ENCODE peak calls at places on chromosomes 16 and 17, in seven cellular contexts. One of them, this sample, is unnamed.

GRCh38 chr17:5380491-5381135 is 38.8 kb downstream of the NUP88 start:
- DNase-seq in left ventricle myocardium inferior: no peak
- DNase-seq in A549: no peak
- DNase-seq in uterus: no peak
- DNase-seq in mucosa of descending colon: no peak
- DNase-seq in gastrocnemius medialis: no peak
- DNase-seq in progenitor cell of endocrine pancreas: no peak
- DNase-seq in this sample: no peak

GRCh38 chr17:6145946-6146345 is 75.8 kb downstream of the WSCD1 start:
- DNase-seq in uterus: no peak
- DNase-seq in left ventricle myocardium inferior: no peak
- DNase-seq in mucosa of descending colon: no peak
- DNase-seq in progenitor cell of endocrine pancreas: no peak
- DNase-seq in A549: no peak
- DNase-seq in gastrocnemius medialis: no peak
- DNase-seq in this sample: no peak

GRCh38 chr17:67212716-67213417 is 32.1 kb downstream of the HELZ start:
- DNase-seq in uterus: no peak
- DNase-seq in progenitor cell of endocrine pancreas: no peak
- DNase-seq in left ventricle myocardium inferior: no peak
- DNase-seq in A549: no peak
- DNase-seq in gastrocnemius medialis: no peak
- DNase-seq in mucosa of descending colon: no peak
- DNase-seq in this sample: no peak

GRCh38 chr16:67719778-67720144 is 645 bp upstream of the GFOD2 start:
- DNase-seq in left ventricle myocardium inferior: no peak
- DNase-seq in mucosa of descending colon: peak
- DNase-seq in uterus: no peak
- DNase-seq in gastrocnemius medialis: peak
- DNase-seq in progenitor cell of endocrine pancreas: no peak
- DNase-seq in A549: peak
- DNase-seq in this sample: no peak

GRCh38 chr16:15498427-15499175 is 64.2 kb downstream of the BMERB1 start:
- DNase-seq in mucosa of descending colon: no peak
- DNase-seq in progenitor cell of endocrine pancreas: no peak
- DNase-seq in uterus: no peak
- DNase-seq in A549: no peak
- DNase-seq in left ventricle myocardium inferior: no peak
- DNase-seq in gastrocnemius medialis: no peak
- DNase-seq in this sample: no peak

GRCh38 chr17:10025976-10026785 is 121.1 kb upstream of the RCVRN start:
- DNase-seq in gastrocnemius medialis: no peak
- DNase-seq in progenitor cell of endocrine pancreas: no peak
- DNase-seq in uterus: no peak
- DNase-seq in A549: no peak
- DNase-seq in mucosa of descending colon: no peak
- DNase-seq in left ventricle myocardium inferior: no peak
- DNase-seq in this sample: no peak

GRCh38 chr16:70728145-70728544 is 42.3 kb upstream of the MTSS2 start:
- DNase-seq in uterus: no peak
- DNase-seq in progenitor cell of endocrine pancreas: no peak
- DNase-seq in gastrocnemius medialis: no peak
- DNase-seq in mucosa of descending colon: no peak
- DNase-seq in A549: no peak
- DNase-seq in left ventricle myocardium inferior: no peak
- DNase-seq in this sample: no peak

GRCh38 chr17:34556384-34556783 is 23.0 kb upstream of the TMEM132E start:
- DNase-seq in mucosa of descending colon: no peak
- DNase-seq in A549: no peak
- DNase-seq in progenitor cell of endocrine pancreas: peak
- DNase-seq in left ventricle myocardium inferior: no peak
- DNase-seq in gastrocnemius medialis: no peak
- DNase-seq in uterus: no peak
- DNase-seq in this sample: no peak

GRCh38 chr16:619476-620100 is 11.2 kb upstream of the WFIKKN1 start:
- DNase-seq in gastrocnemius medialis: no peak
- DNase-seq in uterus: no peak
- DNase-seq in A549: no peak
- DNase-seq in progenitor cell of endocrine pancreas: no peak
- DNase-seq in left ventricle myocardium inferior: no peak
- DNase-seq in mucosa of descending colon: no peak
- DNase-seq in this sample: no peak

GRCh38 chr16:10558746-10559641 is 21.4 kb downstream of the EMP2 start:
- DNase-seq in progenitor cell of endocrine pancreas: no peak
- DNase-seq in uterus: peak
- DNase-seq in left ventricle myocardium inferior: peak
- DNase-seq in mucosa of descending colon: peak
- DNase-seq in A549: no peak
- DNase-seq in gastrocnemius medialis: peak
- DNase-seq in this sample: peak

GRCh38 chr16:68972720-68973119 is 129.4 kb downstream of the TANGO6 start:
- DNase-seq in uterus: no peak
- DNase-seq in progenitor cell of endocrine pancreas: no peak
- DNase-seq in left ventricle myocardium inferior: no peak
- DNase-seq in A549: peak
- DNase-seq in gastrocnemius medialis: no peak
- DNase-seq in mucosa of descending colon: peak
- DNase-seq in this sample: no peak

GRCh38 chr17:58576679-58577367 is 62.4 kb upstream of the MTMR4 start:
- DNase-seq in A549: no peak
- DNase-seq in left ventricle myocardium inferior: no peak
- DNase-seq in gastrocnemius medialis: no peak
- DNase-seq in uterus: no peak
- DNase-seq in mucosa of descending colon: no peak
- DNase-seq in progenitor cell of endocrine pancreas: no peak
- DNase-seq in this sample: no peak

GRCh38 chr17:2955931-2956582 is 107.3 kb downstream of the OR1D5 start:
- DNase-seq in progenitor cell of endocrine pancreas: no peak
- DNase-seq in A549: no peak
- DNase-seq in mucosa of descending colon: peak
- DNase-seq in gastrocnemius medialis: no peak
- DNase-seq in left ventricle myocardium inferior: no peak
- DNase-seq in uterus: peak
- DNase-seq in this sample: no peak

GRCh38 chr17:12998461-12998860 is 19.4 kb downstream of the ELAC2 start:
- DNase-seq in left ventricle myocardium inferior: no peak
- DNase-seq in progenitor cell of endocrine pancreas: no peak
- DNase-seq in mucosa of descending colon: no peak
- DNase-seq in A549: no peak
- DNase-seq in uterus: no peak
- DNase-seq in gastrocnemius medialis: no peak
- DNase-seq in this sample: no peak

GRCh38 chr16:74107795-74108610 is 188.6 kb upstream of the PSMD7 start:
- DNase-seq in left ventricle myocardium inferior: no peak
- DNase-seq in uterus: no peak
- DNase-seq in A549: peak
- DNase-seq in gastrocnemius medialis: no peak
- DNase-seq in mucosa of descending colon: peak
- DNase-seq in progenitor cell of endocrine pancreas: peak
- DNase-seq in this sample: peak

GRCh38 chr17:28041844-28042656 is 427 bp upstream of the NLK start:
- DNase-seq in gastrocnemius medialis: no peak
- DNase-seq in uterus: no peak
- DNase-seq in left ventricle myocardium inferior: no peak
- DNase-seq in mucosa of descending colon: no peak
- DNase-seq in A549: peak
- DNase-seq in progenitor cell of endocrine pancreas: no peak
- DNase-seq in this sample: no peak

GRCh38 chr17:16653367-16654041 is at the start of gene ZNF624:
- DNase-seq in progenitor cell of endocrine pancreas: peak
- DNase-seq in uterus: peak
- DNase-seq in mucosa of descending colon: peak
- DNase-seq in A549: peak
- DNase-seq in gastrocnemius medialis: peak
- DNase-seq in left ventricle myocardium inferior: peak
- DNase-seq in this sample: peak

GRCh38 chr16:56281256-56281805 is 90.0 kb downstream of the GNAO1 start:
- DNase-seq in progenitor cell of endocrine pancreas: no peak
- DNase-seq in gastrocnemius medialis: no peak
- DNase-seq in uterus: no peak
- DNase-seq in left ventricle myocardium inferior: no peak
- DNase-seq in mucosa of descending colon: no peak
- DNase-seq in A549: peak
- DNase-seq in this sample: no peak
- TF ChIP-seq CTCF in progenitor cell of endocrine pancreas: peak
- TF ChIP-seq CTCF in gastrocnemius medialis: no peak
- TF ChIP-seq CTCF in uterus: no peak
- TF ChIP-seq CTCF in left ventricle myocardium inferior: peak
- TF ChIP-seq CTCF in mucosa of descending colon: no peak
- TF ChIP-seq CTCF in A549: peak
- TF ChIP-seq CTCF in this sample: no peak

GRCh38 chr16:78127130-78127529 is 27.7 kb downstream of the WWOX start:
- DNase-seq in progenitor cell of endocrine pancreas: no peak
- DNase-seq in mucosa of descending colon: no peak
- DNase-seq in A549: no peak
- DNase-seq in left ventricle myocardium inferior: no peak
- DNase-seq in gastrocnemius medialis: no peak
- DNase-seq in uterus: no peak
- DNase-seq in this sample: no peak

GRCh38 chr16:78118469-78119025 is 19.1 kb downstream of the WWOX start:
- DNase-seq in mucosa of descending colon: no peak
- DNase-seq in uterus: no peak
- DNase-seq in progenitor cell of endocrine pancreas: no peak
- DNase-seq in A549: no peak
- DNase-seq in left ventricle myocardium inferior: no peak
- DNase-seq in gastrocnemius medialis: no peak
- DNase-seq in this sample: no peak

GRCh38 chr16:78126662-78127061 is 27.2 kb downstream of the WWOX start:
- DNase-seq in mucosa of descending colon: no peak
- DNase-seq in gastrocnemius medialis: no peak
- DNase-seq in progenitor cell of endocrine pancreas: no peak
- DNase-seq in uterus: no peak
- DNase-seq in left ventricle myocardium inferior: no peak
- DNase-seq in A549: no peak
- DNase-seq in this sample: no peak

GRCh38 chr16:78125112-78125844 is 25.8 kb downstream of the WWOX start:
- DNase-seq in mucosa of descending colon: no peak
- DNase-seq in A549: no peak
- DNase-seq in gastrocnemius medialis: no peak
- DNase-seq in progenitor cell of endocrine pancreas: no peak
- DNase-seq in uterus: no peak
- DNase-seq in left ventricle myocardium inferior: no peak
- DNase-seq in this sample: no peak

DNA sequence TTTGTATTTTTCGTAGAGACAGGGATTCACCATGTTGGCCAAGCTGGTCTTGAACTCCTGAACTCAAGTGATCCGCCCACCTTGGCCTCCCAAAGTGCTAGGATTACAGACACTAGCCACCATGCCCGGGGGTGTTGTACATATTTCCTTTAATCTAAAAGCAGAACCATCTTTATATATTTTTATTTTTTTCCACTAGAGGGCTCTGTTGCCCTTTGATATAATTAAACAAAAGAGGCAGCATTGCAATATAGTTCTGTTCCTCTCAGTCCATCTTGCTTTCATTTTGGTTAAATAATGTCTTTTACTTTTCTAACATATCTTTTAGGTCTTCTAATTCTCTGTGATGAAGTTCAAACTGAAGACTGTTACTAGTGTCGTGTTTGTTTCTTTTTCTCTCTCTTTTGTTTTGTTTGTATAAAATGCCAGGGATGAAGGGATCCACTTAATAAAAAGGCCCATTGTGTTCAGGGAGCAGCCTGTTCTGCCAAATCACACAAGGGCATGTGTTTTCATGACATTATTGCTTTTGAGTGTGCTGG is 23.4 kb downstream of the WWOX start:
- DNase-seq in left ventricle myocardium inferior: no peak
- DNase-seq in progenitor cell of endocrine pancreas: no peak
- DNase-seq in gastrocnemius medialis: no peak
- DNase-seq in uterus: no peak
- DNase-seq in mucosa of descending colon: no peak
- DNase-seq in A549: peak
- DNase-seq in this sample: no peak
- TF ChIP-seq CTCF in left ventricle myocardium inferior: peak
- TF ChIP-seq CTCF in progenitor cell of endocrine pancreas: peak
- TF ChIP-seq CTCF in gastrocnemius medialis: peak
- TF ChIP-seq CTCF in uterus: peak
- TF ChIP-seq CTCF in mucosa of descending colon: no peak
- TF ChIP-seq CTCF in A549: peak
- TF ChIP-seq CTCF in this sample: peak

DNA sequence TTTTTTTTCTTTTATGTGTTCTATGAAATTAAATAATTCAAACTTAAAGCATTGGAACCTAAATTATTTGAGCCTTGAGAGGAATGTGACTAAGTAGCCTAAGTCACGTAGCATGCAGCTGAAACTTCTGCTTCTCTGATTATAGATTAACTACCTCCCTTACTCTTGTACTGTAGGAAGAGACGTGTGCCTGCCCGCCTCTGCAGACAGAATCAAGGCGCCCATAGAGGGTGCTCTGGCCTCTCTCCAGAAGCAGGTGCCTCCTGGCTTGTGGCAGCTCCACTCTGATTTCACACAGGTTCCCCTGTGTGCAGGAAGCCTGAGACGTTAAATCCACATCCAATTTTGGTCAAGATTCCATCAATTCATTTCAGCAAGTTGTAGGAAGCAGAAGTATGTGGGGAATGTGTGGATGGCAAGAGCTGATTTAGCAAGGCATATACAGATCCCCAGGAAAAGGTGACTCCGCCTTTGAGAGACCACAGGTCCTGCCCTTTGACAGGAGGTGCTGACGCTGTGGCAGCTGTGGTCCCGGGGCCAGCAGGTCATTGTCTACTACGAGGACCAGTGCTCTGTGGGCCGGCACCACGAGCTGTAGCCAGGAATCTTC is 1418.8 kb downstream of the CDH11 start:
- DNase-seq in progenitor cell of endocrine pancreas: no peak
- DNase-seq in A549: no peak
- DNase-seq in gastrocnemius medialis: no peak
- DNase-seq in mucosa of descending colon: no peak
- DNase-seq in left ventricle myocardium inferior: no peak
- DNase-seq in uterus: no peak
- DNase-seq in this sample: no peak
- TF ChIP-seq CTCF in progenitor cell of endocrine pancreas: peak
- TF ChIP-seq CTCF in A549: no peak
- TF ChIP-seq CTCF in gastrocnemius medialis: no peak
- TF ChIP-seq CTCF in mucosa of descending colon: no peak
- TF ChIP-seq CTCF in left ventricle myocardium inferior: no peak
- TF ChIP-seq CTCF in uterus: no peak
- TF ChIP-seq CTCF in this sample: no peak

DNA sequence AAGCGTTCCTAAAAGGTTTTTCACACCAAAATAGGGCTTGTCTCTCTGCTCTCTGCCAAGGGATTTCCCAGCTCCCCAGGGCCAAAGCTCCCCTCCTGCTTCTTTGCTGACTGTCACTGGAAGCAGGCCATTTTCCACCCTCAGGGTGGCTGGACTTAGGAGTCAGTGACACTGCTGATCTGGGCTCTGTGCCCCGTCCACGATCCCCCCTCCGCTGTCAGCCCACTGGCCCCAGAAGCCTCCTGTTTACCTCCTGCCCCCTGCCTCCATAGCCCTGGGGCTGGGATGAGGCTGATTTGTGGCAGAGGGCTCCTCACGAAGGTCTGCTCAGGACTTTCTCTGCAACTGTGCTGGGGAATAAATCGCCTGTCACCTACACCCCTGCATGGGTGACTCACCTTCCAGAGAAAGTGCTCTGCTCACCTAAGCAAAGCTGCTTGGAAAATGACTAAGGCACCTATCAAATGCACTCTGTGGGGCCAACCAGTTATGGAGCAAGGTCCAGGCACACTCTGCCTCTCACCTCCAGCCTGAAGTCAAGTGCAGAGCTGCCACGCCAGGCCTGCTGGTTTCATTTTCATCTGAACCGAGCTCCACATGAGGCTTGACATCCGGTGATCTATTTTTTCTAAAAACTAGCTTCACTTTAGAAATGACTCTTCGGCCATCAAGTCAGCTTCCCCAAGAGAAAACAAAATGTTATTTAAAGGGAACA is 4.9 kb downstream of the MAP3K14 start:
- DNase-seq in uterus: no peak
- DNase-seq in progenitor cell of endocrine pancreas: no peak
- DNase-seq in gastrocnemius medialis: peak
- DNase-seq in left ventricle myocardium inferior: peak
- DNase-seq in mucosa of descending colon: peak
- DNase-seq in A549: peak
- DNase-seq in this sample: peak
- TF ChIP-seq CTCF in uterus: no peak
- TF ChIP-seq CTCF in progenitor cell of endocrine pancreas: no peak
- TF ChIP-seq CTCF in gastrocnemius medialis: no peak
- TF ChIP-seq CTCF in left ventricle myocardium inferior: no peak
- TF ChIP-seq CTCF in mucosa of descending colon: no peak
- TF ChIP-seq CTCF in A549: no peak
- TF ChIP-seq CTCF in this sample: no peak